ENCODE peak calls at places on chromosomes 11 and 22, in five cellular contexts. V, M, Z, S and A are unnamed samples.

GRCh38 chr22:48089601-48090331 is 1327.3 kb downstream of the TBC1D22A start:
- DNase-seq in S (peak), M (peak), V (no peak), Z (no peak), A (peak)

GRCh38 chr11:68632802-68633201 is 51.5 kb upstream of the GAL start:
- DNase-seq in S (no peak), Z (peak), M (peak), V (no peak), A (no peak)

GRCh38 chr11:109089144-109089543 is 332.8 kb upstream of the C11orf87 start:
- DNase-seq in V (no peak), M (no peak), S (no peak), Z (no peak), A (no peak)

GRCh38 chr11:60059052-60059451 is 2.6 kb downstream of the MS4A3 start:
- DNase-seq in V (no peak), S (no peak), Z (no peak), M (no peak), A (no peak)

GRCh38 chr22:37745548-37746365 is 48.9 kb downstream of the TRIOBP start:
- DNase-seq in S (peak), M (peak), V (peak), Z (peak), A (peak)

GRCh38 chr22:17724678-17725464 is 49.4 kb downstream of the BID start:
- DNase-seq in M (no peak), V (no peak), Z (no peak), S (no peak), A (no peak)

GRCh38 chr11:27347949-27348879 is 14.8 kb downstream of the CCDC34 start:
- DNase-seq in M (no peak), Z (no peak), S (no peak), V (no peak), A (no peak)

GRCh38 chr11:133894956-133895549 is 49.7 kb upstream of the SPATA19 start:
- DNase-seq in M (no peak), S (peak), V (peak), Z (no peak), A (peak)

GRCh38 chr11:75350743-75351540 is 519 bp downstream of the ARRB1 start:
- DNase-seq in Z (peak), M (peak), S (peak), V (peak), A (peak)

GRCh38 chr11:102117472-102118113 is 7.3 kb downstream of the YAP1 start:
- DNase-seq in Z (no peak), S (no peak), M (no peak), V (no peak), A (no peak)

GRCh38 chr11:30172872-30173271 is 57.9 kb upstream of the FSHB start:
- DNase-seq in M (no peak), Z (no peak), S (no peak), V (no peak), A (no peak)

GRCh38 chr22:17969732-17970131 is 54.6 kb downstream of the MICAL3 start:
- DNase-seq in S (no peak), M (peak), Z (no peak), V (no peak), A (no peak)

GRCh38 chr11:65274734-65275682 is 13.2 kb downstream of the POLA2 start:
- DNase-seq in S (peak), Z (no peak), M (peak), V (peak), A (peak)

GRCh38 chr22:50735739-50736030 is 2.3 kb upstream of the ACR start:
- DNase-seq in Z (no peak), M (no peak), V (no peak), S (no peak), A (peak)

GRCh38 chr22:26852176-26852575 is 194.8 kb downstream of the MIAT start:
- DNase-seq in S (no peak), V (no peak), Z (no peak), M (no peak), A (no peak)

GRCh38 chr11:35163707-35164496 is 24.9 kb downstream of the CD44 start:
- DNase-seq in V (no peak), Z (no peak), M (no peak), S (no peak), A (no peak)

GRCh38 chr11:19988598-19988997 is 171.7 kb downstream of the DBX1 start:
- DNase-seq in M (peak), S (no peak), Z (no peak), V (no peak), A (peak)

GRCh38 chr11:19683862-19684491 is 28.7 kb upstream of the NAV2 start:
- DNase-seq in V (no peak), S (no peak), M (no peak), Z (no peak), A (no peak)

GRCh38 chr11:19071255-19071654 is 10.7 kb upstream of the MRGPRX2 start:
- DNase-seq in Z (peak), V (peak), M (peak), S (no peak), A (peak)

GRCh38 chr11:97269527-97269926 is 879.7 kb downstream of the JRKL start:
- DNase-seq in M (no peak), V (no peak), S (no peak), Z (no peak), A (no peak)
- TF ChIP-seq CTCF in M (no peak), V (no peak), S (no peak), Z (no peak), A (no peak)

GRCh38 chr11:113389288-113389687 is 1.7 kb downstream of the ANKK1 start:
- DNase-seq in V (no peak), M (no peak), Z (no peak), S (no peak), A (no peak)
- H3K27ac ChIP-seq in V (no peak), M (no peak), Z (no peak), S (no peak), A (no peak)

GRCh38 chr11:6603287-6604080 is at the start of the genes ILK and RRP8:
- DNase-seq in S (peak), Z (peak), V (peak), M (peak), A (peak)

GRCh38 chr11:6602096-6602940 is 1.1 kb downstream of the RRP8 start:
- DNase-seq in M (no peak), S (peak), V (no peak), Z (no peak), A (no peak)

GRCh38 chr11:6606471-6607189 is 3.1 kb downstream of the ILK start:
- DNase-seq in V (peak), Z (peak), S (peak), M (peak), A (peak)

GRCh38 chr11:6607190-6607635 is 3.6 kb downstream of the ILK start:
- DNase-seq in V (no peak), M (no peak), Z (no peak), S (no peak), A (no peak)

DNA sequence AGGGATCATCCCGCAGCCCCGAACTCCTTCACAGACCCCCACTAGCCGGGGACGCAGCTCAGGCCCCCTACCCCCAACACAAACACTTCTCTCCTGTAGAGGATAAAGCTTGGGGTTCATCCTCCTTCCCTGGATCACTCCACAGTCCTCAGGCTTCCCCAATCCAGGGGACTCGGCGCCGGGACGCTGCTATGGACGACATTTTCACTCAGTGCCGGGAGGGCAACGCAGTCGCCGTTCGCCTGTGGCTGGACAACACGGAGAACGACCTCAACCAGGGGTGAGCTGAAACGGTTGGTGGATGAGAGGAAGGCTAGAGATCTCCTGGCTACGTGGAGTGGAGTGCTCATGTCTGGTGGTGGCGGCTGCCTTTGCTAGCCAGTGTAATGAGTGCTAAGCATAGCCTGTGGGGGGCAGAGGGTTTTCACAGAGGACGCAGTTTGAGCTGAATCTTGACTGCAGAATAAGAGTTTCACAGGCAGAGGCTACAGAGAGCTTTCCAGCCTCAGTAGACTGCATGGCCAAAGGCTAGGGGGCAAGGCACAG is 580 bp downstream of the ILK start:
- DNase-seq in Z (no peak), S (peak), M (peak), V (peak), A (no peak)
- TF ChIP-seq CTCF in Z (no peak), S (no peak), M (peak), V (peak), A (peak)

GRCh38 chr22:49358041-49358440 is 469.6 kb downstream of the BRD1 start:
- DNase-seq in Z (no peak), S (peak), V (no peak), M (no peak), A (no peak)
- H3K27ac ChIP-seq in Z (no peak), S (no peak), V (no peak), M (no peak), A (no peak)

GRCh38 chr11:66956689-66957290 is 1.4 kb downstream of the PC start:
- DNase-seq in V (no peak), M (peak), S (no peak), Z (no peak), A (peak)
- TF ChIP-seq CTCF in V (no peak), M (no peak), S (no peak), Z (no peak), A (no peak)

GRCh38 chr11:72683782-72684200 is 9.6 kb upstream of the PDE2A start:
- DNase-seq in Z (peak), M (peak), V (peak), S (no peak), A (peak)
- H3K27ac ChIP-seq in Z (no peak), M (no peak), V (peak), S (no peak), A (no peak)

DNA sequence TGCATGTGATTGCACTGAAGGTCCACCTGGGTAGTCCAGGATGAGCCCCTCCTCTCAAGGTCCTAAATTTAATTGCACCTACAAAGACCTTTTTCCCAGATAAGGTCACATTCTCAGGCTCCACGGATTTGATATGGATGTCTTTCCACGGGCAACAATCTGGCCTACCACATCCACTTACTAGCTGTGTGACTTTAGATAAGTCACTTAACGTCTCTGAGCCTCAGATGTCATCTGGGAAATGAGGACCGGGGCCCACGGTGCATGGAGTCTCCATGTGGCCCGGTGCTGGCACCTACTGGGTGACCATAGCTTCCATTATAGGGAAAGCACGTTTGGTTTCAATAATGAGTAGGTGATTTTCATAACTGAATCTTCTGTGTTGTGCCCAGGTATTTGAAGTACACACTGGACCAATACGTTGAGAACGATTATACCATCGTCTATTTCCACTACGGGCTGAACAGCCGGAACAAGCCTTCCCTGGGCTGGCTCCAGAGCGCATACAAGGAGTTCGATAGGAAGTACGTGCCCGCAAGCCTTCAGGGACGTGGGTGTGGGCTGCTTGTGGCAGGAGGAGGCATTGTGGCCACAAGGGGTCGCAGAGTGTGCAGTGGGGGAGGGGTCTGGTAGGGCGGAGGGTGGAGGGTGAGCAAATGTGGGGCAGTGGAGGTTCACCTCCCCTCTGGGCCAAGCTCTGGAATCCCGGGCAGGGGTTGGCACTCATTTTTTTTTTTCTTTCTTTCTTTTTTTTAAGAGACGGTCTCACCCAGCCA is 55.7 kb downstream of the ARHGAP8 start:
- DNase-seq in S (no peak), Z (no peak), M (no peak), V (no peak), A (no peak)
- TF ChIP-seq CTCF in S (no peak), Z (no peak), M (no peak), V (no peak), A (no peak)

GRCh38 chr11:44030996-44031395 is 16.8 kb upstream of the ACCSL start:
- DNase-seq in V (no peak), Z (no peak), S (no peak), M (no peak), A (no peak)

GRCh38 chr11:44030276-44030932 is 17.4 kb upstream of the ACCSL start:
- DNase-seq in Z (no peak), V (peak), M (peak), S (peak), A (no peak)

GRCh38 chr11:44033411-44033850 is 14.3 kb upstream of the ACCSL start:
- DNase-seq in V (no peak), S (no peak), Z (no peak), M (no peak), A (peak)

GRCh38 chr11:44032304-44033085 is 15.3 kb upstream of the ACCSL start:
- DNase-seq in Z (no peak), M (peak), S (peak), V (peak), A (peak)

DNA sequence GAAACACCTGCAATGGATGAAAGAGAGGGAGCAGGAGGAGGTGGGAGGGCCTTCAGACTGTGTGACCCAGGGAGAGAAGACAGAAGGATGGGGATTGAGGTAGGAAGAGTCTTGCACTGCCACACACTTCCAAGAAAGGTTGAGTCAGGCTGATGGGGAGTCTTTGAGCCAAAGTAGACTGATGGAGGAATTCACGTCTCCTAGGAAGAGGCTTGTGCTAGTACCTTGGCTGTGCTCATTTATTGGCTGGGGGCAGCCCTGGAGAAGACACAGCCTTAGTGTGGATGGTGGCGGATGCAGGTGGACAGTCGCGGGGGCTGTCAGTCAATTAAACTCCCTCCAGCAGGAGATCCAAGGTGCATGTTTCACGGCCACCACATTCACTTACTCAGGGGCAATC is 16.2 kb upstream of the ACCSL start:
- DNase-seq in S (peak), Z (no peak), M (no peak), V (no peak), A (no peak)
- H3K27ac ChIP-seq in S (peak), Z (no peak), M (no peak), V (peak), A (peak)

GRCh38 chr11:5151713-5152153 is 2.8 kb downstream of the OR52A1 start:
- DNase-seq in S (no peak), Z (no peak), V (no peak), M (no peak), A (no peak)

GRCh38 chr11:5154657-5155056 is at the start of gene OR52A1:
- DNase-seq in V (no peak), Z (no peak), S (no peak), M (no peak), A (no peak)

DNA sequence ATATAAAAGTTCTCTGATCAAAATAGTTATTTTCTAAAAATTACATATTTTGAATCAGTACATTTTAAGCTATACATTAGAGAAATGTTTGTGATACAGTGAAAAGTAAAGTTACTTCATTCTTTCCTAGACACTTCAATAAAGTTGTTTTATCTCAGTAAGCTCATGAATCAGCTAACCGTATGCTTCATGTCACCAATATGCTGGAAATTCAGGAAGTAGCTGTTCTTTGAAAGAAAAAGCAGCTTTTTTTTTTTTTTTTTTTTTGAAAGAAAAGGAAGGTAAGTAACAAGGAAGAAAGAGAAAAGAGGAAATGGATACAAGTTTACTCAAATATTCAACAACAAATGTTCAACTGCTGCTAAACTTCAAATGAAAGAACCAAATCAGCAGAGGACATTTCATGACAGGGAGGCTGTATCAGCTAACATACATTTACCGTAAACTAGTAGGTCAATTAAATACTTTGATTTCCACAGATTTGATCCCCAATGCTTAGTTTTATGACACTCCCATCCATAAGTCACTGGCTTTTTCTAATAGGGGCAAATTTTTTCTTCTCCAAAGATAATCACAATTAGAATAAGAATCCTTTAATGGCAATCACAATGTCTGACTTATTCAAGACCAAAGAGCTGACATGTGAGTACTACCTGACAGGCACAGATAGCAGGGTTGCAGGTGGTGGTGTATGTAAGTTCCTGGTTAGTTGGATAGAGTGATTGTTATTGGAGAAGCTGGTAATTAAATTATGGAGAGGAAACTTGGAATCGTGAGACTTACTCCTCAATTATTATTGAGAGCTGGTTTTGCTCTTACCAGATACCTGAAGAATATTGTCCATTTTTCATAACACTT is 754 bp downstream of the OR52A1 start:
- DNase-seq in S (no peak), V (no peak), Z (no peak), M (no peak), A (no peak)
- TF ChIP-seq CTCF in S (no peak), V (no peak), Z (no peak), M (no peak), A (no peak)